ENCODE peak calls at places on chromosome 7, in seven cellular contexts. O, J, C, S, N, T and X are unnamed samples.

GRCh38 chr7:41834805-41835694 is 132.2 kb upstream of the INHBA start:
- DNase-seq in O (no peak), J (no peak), C (no peak), S (no peak), N (no peak), T (no peak), X (no peak)

GRCh38 chr7:159130820-159131219 is 13.8 kb downstream of the VIPR2 start:
- DNase-seq in O (no peak), J (no peak), C (no peak), S (no peak), N (no peak), T (no peak), X (no peak)

GRCh38 chr7:148983220-148984146 is 44.8 kb downstream of the PDIA4 start:
- DNase-seq in O (peak), J (peak), C (peak), S (peak), N (peak), T (peak), X (peak)

GRCh38 chr7:79245623-79246249 is 207.7 kb downstream of the MAGI2 start:
- DNase-seq in O (no peak), J (no peak), C (no peak), S (no peak), N (no peak), T (no peak), X (no peak)

GRCh38 chr7:121337398-121337797 is 8.6 kb downstream of the WNT16 start:
- DNase-seq in O (no peak), J (no peak), C (no peak), S (peak), N (no peak), T (no peak), X (no peak)

GRCh38 chr7:15341811-15342210 is 220.0 kb downstream of the AGMO start:
- DNase-seq in O (no peak), J (no peak), C (no peak), S (no peak), N (no peak), T (no peak), X (no peak)

GRCh38 chr7:107890493-107890961 is 456 bp upstream of the DLD start:
- DNase-seq in O (no peak), J (peak), C (peak), S (no peak), N (no peak), T (no peak), X (no peak)

GRCh38 chr7:5692845-5693278 is 88.6 kb downstream of the RNF216 start:
- DNase-seq in O (no peak), J (no peak), C (no peak), S (peak), N (no peak), T (no peak), X (no peak)